ENCODE peak calls at places on chromosomes 4 and X, in six cellular contexts. One of them, this sample, is unnamed.

GRCh38 chrX:20254712-20255299 is 11.9 kb downstream of the RPS6KA3 start:
- DNase-seq in astrocyte of the hippocampus: no peak
- DNase-seq in activated T-cell treated with anti-CD3 and anti-CD28 coated beads, Interleukin-2, amount 50 U/mL, for 72 hours: no peak
- DNase-seq in cardiac muscle cell: no peak
- DNase-seq in NCI-H1092 treated with DMSO at 0.1 percent for 48 hours: no peak
- DNase-seq in HT1080: no peak
- DNase-seq in this sample: no peak

GRCh38 chr4:108483650-108484049 is 136.7 kb upstream of the RPL34 start:
- DNase-seq in astrocyte of the hippocampus: no peak
- DNase-seq in activated T-cell treated with anti-CD3 and anti-CD28 coated beads, Interleukin-2, amount 50 U/mL, for 72 hours: no peak
- DNase-seq in cardiac muscle cell: no peak
- DNase-seq in NCI-H1092 treated with DMSO at 0.1 percent for 48 hours: peak
- DNase-seq in HT1080: no peak
- DNase-seq in this sample: no peak

GRCh38 chr4:141853091-141853734 is 216.8 kb downstream of the IL15 start:
- DNase-seq in astrocyte of the hippocampus: no peak
- DNase-seq in activated T-cell treated with anti-CD3 and anti-CD28 coated beads, Interleukin-2, amount 50 U/mL, for 72 hours: no peak
- DNase-seq in cardiac muscle cell: no peak
- DNase-seq in NCI-H1092 treated with DMSO at 0.1 percent for 48 hours: peak
- DNase-seq in HT1080: no peak
- DNase-seq in this sample: no peak

GRCh38 chr4:112942077-112942476 is 107.4 kb upstream of the ANK2 start:
- DNase-seq in astrocyte of the hippocampus: no peak
- DNase-seq in activated T-cell treated with anti-CD3 and anti-CD28 coated beads, Interleukin-2, amount 50 U/mL, for 72 hours: no peak
- DNase-seq in cardiac muscle cell: no peak
- DNase-seq in NCI-H1092 treated with DMSO at 0.1 percent for 48 hours: no peak
- DNase-seq in HT1080: no peak
- DNase-seq in this sample: no peak

GRCh38 chr4:125070869-125071268 is 243.9 kb upstream of the FAT4 start:
- DNase-seq in astrocyte of the hippocampus: no peak
- DNase-seq in activated T-cell treated with anti-CD3 and anti-CD28 coated beads, Interleukin-2, amount 50 U/mL, for 72 hours: no peak
- DNase-seq in cardiac muscle cell: peak
- DNase-seq in NCI-H1092 treated with DMSO at 0.1 percent for 48 hours: peak
- DNase-seq in HT1080: peak
- DNase-seq in this sample: no peak

GRCh38 chr4:105291920-105292319 is 145.2 kb downstream of the TET2 start:
- DNase-seq in astrocyte of the hippocampus: no peak
- DNase-seq in activated T-cell treated with anti-CD3 and anti-CD28 coated beads, Interleukin-2, amount 50 U/mL, for 72 hours: no peak
- DNase-seq in cardiac muscle cell: no peak
- DNase-seq in NCI-H1092 treated with DMSO at 0.1 percent for 48 hours: no peak
- DNase-seq in HT1080: no peak
- DNase-seq in this sample: no peak

GRCh38 chr4:186881521-186882220 is 158.0 kb upstream of the FAT1 start:
- DNase-seq in astrocyte of the hippocampus: peak
- DNase-seq in activated T-cell treated with anti-CD3 and anti-CD28 coated beads, Interleukin-2, amount 50 U/mL, for 72 hours: no peak
- DNase-seq in cardiac muscle cell: no peak
- DNase-seq in NCI-H1092 treated with DMSO at 0.1 percent for 48 hours: no peak
- DNase-seq in HT1080: peak
- DNase-seq in this sample: peak

GRCh38 chr4:26020896-26021295 is 106.9 kb downstream of the SMIM20 start:
- DNase-seq in astrocyte of the hippocampus: peak
- DNase-seq in activated T-cell treated with anti-CD3 and anti-CD28 coated beads, Interleukin-2, amount 50 U/mL, for 72 hours: no peak
- DNase-seq in cardiac muscle cell: no peak
- DNase-seq in NCI-H1092 treated with DMSO at 0.1 percent for 48 hours: no peak
- DNase-seq in HT1080: no peak
- DNase-seq in this sample: peak

GRCh38 chr4:98481167-98481566 is 177.2 kb downstream of the TSPAN5 start:
- DNase-seq in astrocyte of the hippocampus: no peak
- DNase-seq in activated T-cell treated with anti-CD3 and anti-CD28 coated beads, Interleukin-2, amount 50 U/mL, for 72 hours: no peak
- DNase-seq in cardiac muscle cell: no peak
- DNase-seq in NCI-H1092 treated with DMSO at 0.1 percent for 48 hours: no peak
- DNase-seq in HT1080: no peak
- DNase-seq in this sample: no peak

GRCh38 chrX:3066555-3066954 is 25.3 kb downstream of the ARSF start:
- DNase-seq in astrocyte of the hippocampus: peak
- DNase-seq in activated T-cell treated with anti-CD3 and anti-CD28 coated beads, Interleukin-2, amount 50 U/mL, for 72 hours: no peak
- DNase-seq in cardiac muscle cell: no peak
- DNase-seq in NCI-H1092 treated with DMSO at 0.1 percent for 48 hours: no peak
- DNase-seq in HT1080: no peak
- DNase-seq in this sample: no peak

GRCh38 chr4:30721353-30722091 is 1.4 kb downstream of the PCDH7 start:
- DNase-seq in astrocyte of the hippocampus: peak
- DNase-seq in activated T-cell treated with anti-CD3 and anti-CD28 coated beads, Interleukin-2, amount 50 U/mL, for 72 hours: no peak
- DNase-seq in cardiac muscle cell: peak
- DNase-seq in NCI-H1092 treated with DMSO at 0.1 percent for 48 hours: peak
- DNase-seq in HT1080: no peak
- DNase-seq in this sample: no peak

GRCh38 chrX:133685806-133686205 is 270.5 kb upstream of the GPC4 start:
- DNase-seq in astrocyte of the hippocampus: no peak
- DNase-seq in activated T-cell treated with anti-CD3 and anti-CD28 coated beads, Interleukin-2, amount 50 U/mL, for 72 hours: no peak
- DNase-seq in cardiac muscle cell: no peak
- DNase-seq in NCI-H1092 treated with DMSO at 0.1 percent for 48 hours: peak
- DNase-seq in HT1080: no peak
- DNase-seq in this sample: no peak

This sample was measured in astrocyte of the cerebellum.